ENCODE peak calls at places on chromosome 3, in eight cellular contexts. H is iPS DF 6.9; C is memory B cell; Z is GM04504; E is stimulated activated CD8-positive, alpha-beta memory T cell treated with anti-CD3 and anti-CD28 coated beads, Interleukin-12 subunit alpha, Interleukin-12 subunit beta, amount 100 ng/mL, for 4 hours; L is HFFc6; O is NCI-H526; Y is SK-N-SH. U is an unnamed sample.

GRCh38 chr3:141530133-141530768 is 43.4 kb downstream of the RASA2 start:
- DNase-seq in L (peak), E (no peak), C (no peak), Y (no peak), H (no peak), Z (peak), O (no peak), U (no peak)

GRCh38 chr3:11736136-11736833 is 92.6 kb upstream of the VGLL4 start:
- DNase-seq in E (no peak), C (no peak), H (no peak), O (no peak), Y (peak), Z (no peak), L (no peak), U (no peak)

GRCh38 chr3:124260206-124260915 is 268.4 kb upstream of the ROPN1 start:
- DNase-seq in H (no peak), E (no peak), Z (peak), C (no peak), Y (no peak), O (no peak), L (peak), U (no peak)

GRCh38 chr3:148742127-148742526 is 44.4 kb downstream of the AGTR1 start:
- DNase-seq in Y (no peak), O (no peak), Z (no peak), C (no peak), L (no peak), H (no peak), E (no peak), U (no peak)

GRCh38 chr3:103613738-103614137 is 1178.9 kb downstream of the ZPLD1 start:
- DNase-seq in Y (no peak), Z (no peak), E (no peak), H (no peak), C (no peak), O (no peak), L (no peak), U (no peak)

GRCh38 chr3:72177075-72178050 is 392.4 kb upstream of the PROK2 start:
- DNase-seq in E (no peak), Y (no peak), C (no peak), L (no peak), O (no peak), Z (no peak), H (no peak), U (no peak)

GRCh38 chr3:14494279-14494972 is 45.7 kb downstream of the GRIP2 start:
- DNase-seq in H (no peak), O (no peak), Y (no peak), E (no peak), Z (no peak), C (no peak), L (no peak), U (no peak)

GRCh38 chr3:4772171-4772804 is 206.9 kb upstream of the BHLHE40 start:
- DNase-seq in L (peak), Z (peak), H (no peak), O (no peak), C (no peak), E (no peak), Y (no peak), U (no peak)

GRCh38 chr3:15292765-15293522 is 39.4 kb downstream of the SH3BP5 start:
- DNase-seq in E (no peak), Y (no peak), H (no peak), L (peak), Z (no peak), O (no peak), C (no peak), U (no peak)

GRCh38 chr3:177439729-177440269 is 242.5 kb upstream of the TBL1XR1 start:
- DNase-seq in Z (no peak), L (no peak), Y (no peak), H (no peak), C (no peak), O (no peak), E (no peak), U (no peak)

GRCh38 chr3:157477441-157477840 is 25.8 kb downstream of the VEPH1 start:
- DNase-seq in O (no peak), H (no peak), L (no peak), E (no peak), Y (no peak), Z (no peak), C (no peak), U (no peak)

GRCh38 chr3:29167180-29167579 is 113.7 kb upstream of the RBMS3 start:
- DNase-seq in C (no peak), H (no peak), Z (no peak), Y (no peak), E (no peak), O (no peak), L (no peak), U (no peak)

GRCh38 chr3:130929827-130930226 is 35.9 kb downstream of the ATP2C1 start:
- DNase-seq in Y (peak), C (no peak), H (no peak), O (no peak), Z (no peak), E (no peak), L (no peak), U (no peak)

GRCh38 chr3:176861137-176861536 is 336.1 kb downstream of the TBL1XR1 start:
- DNase-seq in C (no peak), H (no peak), Z (no peak), L (no peak), Y (no peak), E (no peak), O (no peak), U (no peak)

GRCh38 chr3:109532257-109533216 is 195.2 kb upstream of the DPPA4 start:
- DNase-seq in H (peak), E (no peak), L (peak), Z (peak), O (peak), Y (peak), C (no peak), U (peak)

GRCh38 chr3:100796556-100796955 is 87.3 kb downstream of the TFG start:
- DNase-seq in H (no peak), O (no peak), L (peak), C (no peak), Z (no peak), Y (no peak), E (no peak), U (no peak)

GRCh38 chr3:138862924-138863775 is 28.4 kb upstream of the PIK3CB start:
- DNase-seq in C (no peak), Z (no peak), Y (no peak), H (no peak), L (peak), O (peak), E (no peak), U (no peak)

GRCh38 chr3:185823280-185824044 is 1.4 kb downstream of the IGF2BP2 start:
- DNase-seq in H (no peak), Z (no peak), Y (peak), O (peak), C (peak), E (peak), L (no peak), U (no peak)

GRCh38 chr3:76698136-76698535 is 341.8 kb upstream of the ROBO2 start:
- DNase-seq in Z (no peak), E (no peak), Y (no peak), O (no peak), C (no peak), L (no peak), H (no peak), U (no peak)

GRCh38 chr3:40398346-40398745 is 11.4 kb downstream of the ENTPD3 start:
- DNase-seq in O (no peak), L (no peak), E (no peak), C (no peak), Y (no peak), H (no peak), Z (no peak), U (no peak)

GRCh38 chr3:141796436-141797166 is 33.4 kb downstream of the GRK7 start:
- DNase-seq in O (no peak), H (no peak), Y (no peak), E (peak), C (peak), L (no peak), Z (no peak), U (no peak)

GRCh38 chr3:152026033-152026556 is 152.7 kb downstream of the SUCNR1 start:
- DNase-seq in O (no peak), E (no peak), Y (no peak), C (no peak), L (peak), Z (peak), H (no peak), U (no peak)

GRCh38 chr3:121152573-121152972 is 244.6 kb downstream of the STXBP5L start:
- DNase-seq in L (peak), Y (peak), C (no peak), Z (no peak), H (no peak), E (no peak), O (no peak), U (no peak)

GRCh38 chr3:127011270-127011992 is 28.5 kb downstream of the PLXNA1 start:
- DNase-seq in L (no peak), Y (peak), C (no peak), H (no peak), E (no peak), O (no peak), Z (peak), U (no peak)

GRCh38 chr3:123586966-123587365 is 2.1 kb upstream of the HACD2 start:
- DNase-seq in L (peak), O (no peak), H (no peak), E (no peak), Y (no peak), Z (no peak), C (no peak), U (no peak)

GRCh38 chr3:114060906-114061655 is 4.5 kb downstream of the QTRT2 start:
- DNase-seq in C (no peak), E (no peak), O (no peak), Y (no peak), Z (no peak), L (no peak), H (no peak), U (no peak)

GRCh38 chr3:8371085-8371551 is 130.5 kb upstream of the LMCD1 start:
- DNase-seq in C (no peak), O (no peak), H (no peak), L (peak), Z (peak), Y (no peak), E (no peak), U (no peak)

GRCh38 chr3:36219398-36219797 is 160.9 kb upstream of the STAC start:
- DNase-seq in C (no peak), H (no peak), Y (no peak), L (no peak), Z (peak), O (no peak), E (no peak), U (no peak)

GRCh38 chr3:33439421-33440327 is 531 bp downstream of the UBP1 start:
- DNase-seq in Y (peak), Z (no peak), E (peak), H (no peak), C (peak), L (peak), O (peak), U (no peak)

GRCh38 chr3:139534444-139534812 is 5.1 kb downstream of the RBP1 start:
- DNase-seq in C (no peak), O (no peak), L (no peak), H (no peak), Y (no peak), E (no peak), Z (peak), U (no peak)

GRCh38 chr3:188283347-188283746 is 129.4 kb downstream of the LPP start:
- DNase-seq in E (no peak), O (no peak), L (no peak), H (no peak), C (no peak), Z (no peak), Y (no peak), U (no peak)

GRCh38 chr3:172751188-172751571 is 654 bp downstream of the ECT2 start:
- DNase-seq in Z (peak), O (peak), C (no peak), E (no peak), Y (peak), L (peak), H (no peak), U (no peak)

GRCh38 chr3:126678691-126679317 is 23.9 kb upstream of the TXNRD3 start:
- DNase-seq in C (no peak), H (no peak), Y (no peak), E (no peak), L (no peak), Z (no peak), O (peak), U (no peak)

GRCh38 chr3:139288266-139288821 is 55.5 kb upstream of the MRPS22 start:
- DNase-seq in Y (peak), C (no peak), Z (no peak), H (no peak), L (peak), O (no peak), E (no peak), U (no peak)

GRCh38 chr3:117660941-117661635 is 951.5 kb downstream of the TUSC7 start:
- DNase-seq in L (peak), H (no peak), C (no peak), O (no peak), Y (no peak), E (no peak), Z (no peak), U (no peak)

U was measured in iPS DF 19.7.